ENCODE peak calls at places on chromosomes 4 and X, in eight cellular contexts. U is left ventricle myocardium inferior, J is H9, D is Panc1, V is natural killer cell, Q is BE2C, I is heart left ventricle, B is fibroblast of mammary gland. A is an unnamed sample.

GRCh38 chrX:116198810-116199209 is 28.3 kb downstream of the AGTR2 start:
- DNase-seq in U (no peak), J (no peak), D (no peak), V (no peak), Q (no peak), I (no peak), B (no peak), A (no peak)

GRCh38 chrX:10071451-10072163 is 85.2 kb upstream of the CLCN4 start:
- DNase-seq in U (no peak), J (no peak), D (no peak), V (no peak), Q (no peak), I (no peak), B (peak; percentile 31), A (no peak)

GRCh38 chr4:168674077-168674747 is 177.4 kb downstream of the PALLD start:
- DNase-seq in U (no peak), J (no peak), D (no peak), V (no peak), Q (peak; percentile 42), I (no peak), B (peak; percentile 38), A (no peak)

GRCh38 chr4:129095811-129096454 is at the start of gene C4orf33:
- DNase-seq in U (peak; percentile 65), J (peak; percentile 74), D (peak; percentile 67), V (peak; percentile 62), Q (peak; percentile 72), I (peak; percentile 63), B (peak; percentile 70), A (peak; percentile 58)

GRCh38 chrX:148020329-148020728 is 39.2 kb downstream of the FMR1NB start:
- DNase-seq in U (no peak), J (no peak), D (no peak), V (no peak), Q (no peak), I (no peak), B (no peak), A (no peak)

GRCh38 chr4:24680746-24681145 is 96.4 kb upstream of the DHX15 start:
- DNase-seq in U (no peak), J (no peak), D (no peak), V (no peak), Q (no peak), I (no peak), B (no peak), A (no peak)

GRCh38 chr4:123621072-123621705 is 224.6 kb downstream of the SPRY1 start:
- DNase-seq in U (no peak), J (no peak), D (no peak), V (no peak), Q (no peak), I (no peak), B (no peak), A (no peak)

GRCh38 chr4:160510925-160511324 is 1408.0 kb downstream of the RAPGEF2 start:
- DNase-seq in U (no peak), J (no peak), D (no peak), V (no peak), Q (no peak), I (no peak), B (peak; percentile 26), A (no peak)

GRCh38 chrX:108641589-108642272 is 94.6 kb downstream of the IRS4 start:
- DNase-seq in U (no peak), J (no peak), D (no peak), V (no peak), Q (no peak), I (no peak), B (no peak), A (no peak)

GRCh38 chrX:49183701-49184281 is 2.4 kb downstream of the PRICKLE3 start:
- DNase-seq in U (no peak), J (no peak), D (no peak), V (no peak), Q (peak; percentile 61), I (no peak), B (no peak), A (no peak)

GRCh38 chr4:96519291-96519690 is 679.4 kb downstream of the PDHA2 start:
- DNase-seq in U (no peak), J (no peak), D (no peak), V (no peak), Q (no peak), I (no peak), B (no peak), A (no peak)

GRCh38 chrX:17580529-17581155 is 156.7 kb upstream of the SCML1 start:
- DNase-seq in U (no peak), J (no peak), D (no peak), V (no peak), Q (no peak), I (no peak), B (peak; percentile 79), A (no peak)

DNA sequence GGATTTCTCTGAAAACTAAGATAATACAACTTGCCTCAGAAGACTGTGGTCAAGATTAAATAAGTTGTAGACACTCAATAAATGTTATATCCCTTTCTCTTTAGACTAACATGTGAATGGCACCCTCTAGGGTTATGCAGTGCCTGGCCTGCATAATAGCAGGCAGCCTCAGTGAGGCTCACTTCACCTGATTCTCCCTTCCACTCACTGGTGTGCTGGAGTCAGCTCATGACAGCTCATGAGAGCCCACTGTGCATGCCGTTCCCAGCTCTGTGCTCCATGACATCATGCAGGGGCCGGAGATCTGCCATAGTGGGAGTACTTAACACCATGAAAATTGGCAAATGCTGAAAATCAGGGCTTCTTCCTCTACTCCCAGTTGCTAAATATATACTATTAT is 64.5 kb downstream of the TEC start:
- DNase-seq in U (no peak), J (no peak), D (no peak), V (no peak), Q (no peak), I (peak; percentile 25), B (peak; percentile 42), A (no peak)
- TF ChIP-seq CTCF in U (no peak), J (no peak), D (no peak), V (no peak), Q (no peak), I (no peak), B (no peak), A (no peak)

GRCh38 chrX:47864785-47865184 is 28.1 kb downstream of the ZNF81 start:
- DNase-seq in U (no peak), J (no peak), D (no peak), V (no peak), Q (no peak), I (no peak), B (no peak), A (no peak)

GRCh38 chrX:47863187-47863586 is 26.5 kb downstream of the ZNF81 start:
- DNase-seq in U (no peak), J (no peak), D (no peak), V (no peak), Q (no peak), I (no peak), B (no peak), A (no peak)

GRCh38 chrX:47859686-47860085 is 23.0 kb downstream of the ZNF81 start:
- DNase-seq in U (no peak), J (no peak), D (no peak), V (no peak), Q (no peak), I (no peak), B (no peak), A (no peak)

DNA sequence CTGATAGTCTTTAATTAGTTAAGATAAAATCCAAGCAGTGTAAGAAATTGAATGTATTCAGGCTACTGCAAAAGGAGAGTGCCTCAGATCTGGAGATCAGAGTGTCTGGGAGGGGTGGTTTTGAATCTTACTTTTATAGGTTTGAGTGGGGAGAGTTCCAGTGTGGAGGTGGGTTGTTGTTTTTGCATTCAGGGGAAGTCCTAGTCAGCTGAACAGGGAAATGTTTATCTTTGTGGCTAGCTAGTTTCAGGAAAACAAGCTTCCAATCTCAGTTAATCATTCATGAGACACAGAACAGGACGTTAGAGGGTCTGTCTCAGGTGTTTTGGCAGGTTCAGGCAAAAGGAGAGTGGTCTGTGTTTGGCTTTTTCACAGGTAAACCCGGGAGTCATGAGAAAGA is 26.0 kb downstream of the ZNF81 start:
- DNase-seq in U (no peak), J (no peak), D (no peak), V (no peak), Q (no peak), I (no peak), B (no peak), A (no peak)
- TF ChIP-seq CTCF in U (no peak), J (no peak), D (no peak), V (no peak), Q (no peak), I (no peak), B (no peak), A (no peak)

GRCh38 chr4:54767376-54767775 is 109.6 kb downstream of the KIT start:
- DNase-seq in U (no peak), J (no peak), D (no peak), V (no peak), Q (no peak), I (no peak), B (no peak), A (no peak)

DNA sequence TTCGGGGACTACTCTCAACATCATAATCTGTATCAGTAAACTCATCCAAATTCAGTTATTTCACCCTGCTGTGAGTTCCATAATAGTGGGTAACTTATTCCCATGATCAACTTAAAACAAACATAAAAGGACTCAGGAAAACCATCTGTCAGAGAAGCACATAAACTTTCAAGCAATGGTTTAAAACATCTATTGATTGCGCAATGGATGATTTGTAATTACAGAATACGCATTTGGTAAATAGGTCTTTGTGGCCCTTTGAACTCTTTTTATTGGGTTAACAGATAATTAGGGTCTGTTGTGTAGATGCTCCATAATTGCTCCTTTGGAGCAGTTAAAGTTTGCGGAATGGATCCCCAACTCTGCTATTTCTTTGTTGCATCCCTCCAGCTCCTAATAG is 115.3 kb downstream of the KIT start:
- DNase-seq in U (no peak), J (no peak), D (no peak), V (no peak), Q (no peak), I (no peak), B (no peak), A (no peak)
- TF ChIP-seq CTCF in U (no peak), J (no peak), D (no peak), V (no peak), Q (no peak), I (no peak), B (no peak), A (no peak)

DNA sequence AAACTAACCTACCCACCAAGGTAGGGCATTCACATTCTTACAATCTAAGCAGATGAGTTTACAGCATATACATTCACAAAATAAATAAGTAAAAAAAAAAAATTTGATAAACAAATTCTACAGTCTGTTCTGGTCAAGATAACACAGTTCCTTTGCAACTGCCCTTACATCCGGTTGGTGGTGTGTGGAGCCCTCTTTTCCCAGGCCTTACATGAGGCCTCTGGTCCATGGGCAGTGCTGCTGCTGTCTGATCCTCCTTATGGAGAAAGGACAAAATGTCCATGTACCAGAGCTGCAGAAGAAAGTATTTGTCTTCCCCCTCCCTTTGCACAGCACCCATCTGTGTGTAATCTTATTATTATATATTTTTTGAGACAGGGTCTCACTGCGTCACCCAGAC is 2.2 kb upstream of the SEPTIN11 start:
- DNase-seq in U (no peak), J (no peak), D (no peak), V (no peak), Q (no peak), I (no peak), B (no peak), A (no peak)
- TF ChIP-seq CTCF in U (no peak), J (no peak), D (no peak), V (no peak), Q (no peak), I (no peak), B (no peak), A (no peak)

GRCh38 chr4:86223472-86223871 is 136.4 kb downstream of the MAPK10 start:
- DNase-seq in U (no peak), J (peak; percentile 82), D (peak; percentile 2), V (no peak), Q (peak; percentile 45), I (no peak), B (peak; percentile 63), A (peak; percentile 41)
- TF ChIP-seq CTCF in U (no peak), J (peak; percentile 89), D (peak; percentile 49), V (no peak), Q (peak; percentile 70), I (no peak), B (peak; percentile 70), A (peak; percentile 78)